ENCODE peak calls at places on chromosomes 4 and X, in four cellular contexts. W is GM12865, B is LoVo, U is GM04504. R is an unnamed sample.

GRCh38 chr4:152327606-152328453 is 208.1 kb downstream of the FBXW7 start:
- DNase-seq in W (no peak), B (no peak), U (no peak), R (no peak)

GRCh38 chrX:118682258-118683014 is 45.0 kb upstream of the IL13RA1 start:
- DNase-seq in U (no peak), W (no peak), B (no peak), R (no peak)

GRCh38 chr4:65195666-65196065 is 474.6 kb downstream of the EPHA5 start:
- DNase-seq in W (no peak), B (no peak), U (no peak), R (no peak)

GRCh38 chr4:147822128-147822527 is 90.2 kb downstream of the ARHGAP10 start:
- DNase-seq in U (no peak), W (peak; percentile 45), B (no peak), R (no peak)

GRCh38 chrX:48002929-48003328 is 860 bp downstream of the ZNF182 start:
- DNase-seq in B (no peak), U (no peak), W (no peak), R (no peak)

GRCh38 chr4:59571805-59572430 is 1628.2 kb upstream of the ADGRL3 start:
- DNase-seq in W (peak; percentile 10), U (no peak), B (no peak), R (no peak)

GRCh38 chrX:118216086-118216485 is 99.5 kb upstream of the KLHL13 start:
- DNase-seq in B (no peak), U (no peak), W (no peak), R (no peak)

GRCh38 chr4:128803783-128804182 is 5.7 kb upstream of the JADE1 start:
- DNase-seq in B (no peak), W (peak; percentile 82), U (no peak), R (no peak)

GRCh38 chr4:124253080-124253479 is 459.5 kb downstream of the ANKRD50 start:
- DNase-seq in W (no peak), B (no peak), U (no peak), R (no peak)

R was measured in astrocyte of the cerebellum.